ENCODE peak calls at places on chromosomes 11 and 22, in four cellular contexts. R is tibial nerve, E is mucosa of descending colon, A is GM06990. C is an unnamed sample.

GRCh38 chr22:35299217-35299716 is 427 bp upstream of the TOM1 start:
- DNase-seq in R (no peak), E (no peak), A (no peak), C (no peak)

GRCh38 chr11:132228756-132229325 is 858.4 kb downstream of the NTM start:
- DNase-seq in R (no peak), E (no peak), A (no peak), C (no peak)

GRCh38 chr22:25447689-25448434 is 116.6 kb upstream of the GRK3 start:
- DNase-seq in R (peak; percentile 77), E (peak; percentile 92), A (peak; percentile 87), C (peak; percentile 97)

GRCh38 chr11:45988922-45989321 is 66.5 kb downstream of the LARGE2 start:
- DNase-seq in R (no peak), E (no peak), A (no peak), C (no peak)

GRCh38 chr11:118530683-118531596 is at the start of gene TMEM25:
- DNase-seq in R (no peak), E (peak; percentile 80), A (peak; percentile 78), C (peak; percentile 92)

GRCh38 chr22:36144886-36145541 is 15.5 kb downstream of the APOL3 start:
- DNase-seq in R (no peak), E (no peak), A (no peak), C (peak; percentile 81)

GRCh38 chr22:36197601-36198146 is 3.9 kb downstream of the APOL4 start:
- DNase-seq in R (no peak), E (no peak), A (no peak), C (no peak)

GRCh38 chr11:33779849-33780528 is 5.7 kb upstream of the FBXO3 start:
- DNase-seq in R (no peak), E (no peak), A (no peak), C (no peak)

GRCh38 chr11:70281114-70281729 is 10.7 kb downstream of the PPFIA1 start:
- DNase-seq in R (no peak), E (no peak), A (no peak), C (no peak)

GRCh38 chr11:2208691-2209369 is 37.2 kb upstream of the TH start:
- DNase-seq in R (peak; percentile 9), E (peak; percentile 61), A (no peak), C (peak; percentile 64)

GRCh38 chr11:43548921-43549320 is 131.6 kb upstream of the HSD17B12 start:
- DNase-seq in R (no peak), E (no peak), A (no peak), C (no peak)

DNA sequence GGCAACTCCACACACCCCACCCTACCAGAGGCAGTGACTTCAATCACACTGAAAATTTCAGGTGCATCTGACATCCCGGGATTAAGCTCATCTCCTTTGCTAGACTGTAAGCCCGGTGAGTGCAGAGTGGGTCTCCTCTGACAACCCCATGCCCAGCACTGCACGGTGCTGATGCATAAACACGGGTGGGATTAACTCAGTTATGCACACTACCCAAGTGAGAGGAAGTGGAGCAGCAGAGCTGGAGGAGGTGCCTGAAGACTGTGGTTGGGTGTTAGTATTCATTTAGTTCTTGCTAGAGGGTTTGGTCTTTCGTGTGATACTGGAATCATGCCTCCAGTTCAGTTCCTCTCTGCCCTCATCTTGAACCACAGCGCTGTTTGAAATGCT is 6.5 kb downstream of the ARSA start:
- DNase-seq in R (no peak), E (no peak), A (peak; percentile 69), C (peak; percentile 85)
- H3K4me3 ChIP-seq in R (no peak overlapping the region), E (no peak overlapping the region), A (peak overlapping the region; percentile 67), C (peak overlapping the region; percentile 31)

GRCh38 chr11:47269002-47269828 is 718 bp upstream of the MADD start:
- DNase-seq in R (peak; percentile 77), E (peak; percentile 95), A (peak; percentile 94), C (peak; percentile 97)

GRCh38 chr11:47270331-47271271 is 668 bp downstream of the MADD start:
- DNase-seq in R (no peak), E (peak; percentile 50), A (peak; percentile 24), C (peak; percentile 79)

GRCh38 chr11:47269829-47270305 is at the start of gene MADD:
- DNase-seq in R (peak; percentile 63), E (peak; percentile 94), A (peak; percentile 96), C (peak; percentile 99)

GRCh38 chr11:47267858-47268257 is 2.1 kb upstream of the MADD start:
- DNase-seq in R (no peak), E (peak; percentile 41), A (no peak), C (no peak)

GRCh38 chr11:47268448-47269001 is 1.4 kb upstream of the MADD start:
- DNase-seq in R (no peak), E (peak; percentile 44), A (no peak), C (peak; percentile 78)
- H3K4me3 ChIP-seq in R (peak overlapping the region; percentile 83), E (no peak overlapping the region), A (peak overlapping the region; percentile 86), C (peak overlapping the region; percentile 71)

GRCh38 chr11:72641522-72641899 is 32.7 kb downstream of the PDE2A start:
- DNase-seq in R (no peak), E (no peak), A (no peak), C (no peak)
- H3K4me3 ChIP-seq in R (peak overlapping the region; percentile 68), E (no peak overlapping the region), A (no peak overlapping the region), C (peak overlapping the region; percentile 63)

DNA sequence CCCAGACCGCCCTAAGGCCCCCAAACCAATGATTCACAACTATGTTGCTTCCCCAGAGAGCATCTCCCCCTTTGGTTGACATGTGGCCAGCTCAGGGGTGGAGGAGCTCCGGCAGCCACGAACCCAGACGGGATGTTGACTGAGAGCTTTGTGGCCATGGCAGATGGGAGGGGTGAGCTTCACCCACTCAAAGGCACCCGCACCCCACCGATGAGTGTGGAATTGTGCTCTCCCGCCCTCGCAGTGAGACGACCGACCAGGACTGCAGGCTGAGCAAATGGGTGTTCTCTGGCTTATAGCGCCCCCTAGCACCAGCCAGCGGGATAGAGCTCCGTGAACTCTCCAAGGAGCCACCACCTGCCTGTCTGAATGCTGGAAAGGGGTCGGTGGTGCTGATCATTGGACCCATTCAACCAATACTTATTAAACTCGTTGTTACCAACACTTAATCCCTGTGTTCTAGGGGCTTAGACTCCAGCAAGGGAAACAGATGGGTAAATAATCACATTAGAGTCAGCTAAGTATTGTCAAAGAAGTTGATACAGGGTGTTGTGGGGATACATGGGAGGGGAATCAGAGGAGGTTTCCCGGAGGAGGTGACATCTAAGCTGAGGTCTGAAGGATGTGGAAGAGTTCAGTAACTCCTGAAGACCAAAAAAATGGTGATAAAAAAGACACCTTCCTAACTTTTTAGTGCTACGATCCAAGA is 4.5 kb upstream of the TIMP3 start:
- DNase-seq in R (peak; percentile 67), E (peak; percentile 64), A (peak; percentile 17), C (peak; percentile 83)
- H3K4me3 ChIP-seq in R (no peak overlapping the region), E (no peak overlapping the region), A (no peak overlapping the region), C (no peak overlapping the region)

DNA sequence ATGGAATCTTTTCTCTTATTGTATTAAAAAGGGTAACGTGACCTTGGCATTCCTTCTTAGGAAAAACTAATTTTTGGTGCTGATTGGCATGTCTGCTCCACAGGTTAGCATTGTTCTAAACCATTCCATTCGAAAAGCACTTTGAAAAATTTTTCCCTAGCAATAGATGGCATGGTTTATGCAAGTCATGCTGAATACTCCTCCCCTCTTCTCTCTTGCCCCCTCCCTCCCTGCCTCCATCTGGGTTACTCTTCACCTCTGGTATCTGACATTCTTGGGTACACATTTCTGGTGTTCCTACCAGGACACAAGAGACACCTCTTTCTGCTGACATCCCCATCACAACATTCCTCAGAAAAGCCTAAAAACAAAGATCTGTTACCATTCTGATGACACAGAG is 1.5 kb upstream of the SLC22A25 start:
- DNase-seq in R (no peak), E (no peak), A (no peak), C (no peak)
- H3K4me3 ChIP-seq in R (no peak overlapping the region), E (no peak overlapping the region), A (no peak overlapping the region), C (no peak overlapping the region)

GRCh38 chr22:45006101-45006872 is 3.5 kb downstream of the PHF21B start:
- DNase-seq in R (no peak), E (no peak), A (no peak), C (no peak)
- H3K4me3 ChIP-seq in R (peak overlapping the region; percentile 66), E (no peak overlapping the region), A (no peak overlapping the region), C (peak overlapping the region; percentile 69)

C was measured in spleen.